ENCODE peak calls at places on chromosomes 4 and X, in seven cellular contexts. K is lower leg skin, Z is Panc1, E is suprapubic skin, X is choroid plexus epithelial cell, J is AG10803, N is lower lobe of right lung. Q is an unnamed sample.

GRCh38 chrX:76279007-76279406 is 106.1 kb downstream of the PBDC1 start:
- DNase-seq in K (peak; percentile 16), Z (peak; percentile 41), E (no peak), X (peak; percentile 64), J (peak; percentile 34), N (no peak), Q (peak; percentile 56)

GRCh38 chr4:25704516-25704915 is 48.9 kb downstream of the SLC34A2 start:
- DNase-seq in K (no peak), Z (no peak), E (no peak), X (no peak), J (no peak), N (no peak), Q (no peak)

GRCh38 chr4:52622564-52622963 is 36.5 kb downstream of the USP46 start:
- DNase-seq in K (no peak), Z (no peak), E (no peak), X (no peak), J (no peak), N (no peak), Q (no peak)

GRCh38 chrX:129786210-129786651 is 6.5 kb downstream of the SASH3 start:
- DNase-seq in K (no peak), Z (no peak), E (no peak), X (no peak), J (no peak), N (no peak), Q (no peak)

GRCh38 chr4:71992571-71992970 is 39.2 kb upstream of the NPFFR2 start:
- DNase-seq in K (no peak), Z (no peak), E (no peak), X (peak; percentile 9), J (peak; percentile 21), N (no peak), Q (no peak)

GRCh38 chr4:8185930-8186329 is 13.2 kb upstream of the SH3TC1 start:
- DNase-seq in K (no peak), Z (no peak), E (no peak), X (peak; percentile 69), J (peak; percentile 28), N (no peak), Q (peak; percentile 45)

GRCh38 chrX:95640226-95640625 is 1044.4 kb upstream of the DIAPH2 start:
- DNase-seq in K (no peak), Z (no peak), E (no peak), X (no peak), J (no peak), N (no peak), Q (no peak)

GRCh38 chr4:17667653-17668201 is 53.3 kb downstream of the MED28 start:
- DNase-seq in K (no peak), Z (no peak), E (no peak), X (no peak), J (no peak), N (no peak), Q (no peak)

GRCh38 chr4:54363037-54363436 is 133.9 kb downstream of the PDGFRA start:
- DNase-seq in K (no peak), Z (no peak), E (no peak), X (no peak), J (no peak), N (no peak), Q (no peak)

GRCh38 chr4:114642173-114642780 is 43.7 kb downstream of the UGT8 start:
- DNase-seq in K (no peak), Z (no peak), E (no peak), X (no peak), J (no peak), N (no peak), Q (no peak)

GRCh38 chrX:48696301-48697181 is at the start of gene SUV39H1:
- DNase-seq in K (peak; percentile 77), Z (peak; percentile 36), E (peak; percentile 89), X (peak; percentile 89), J (peak; percentile 84), N (peak; percentile 93), Q (peak; percentile 84)

GRCh38 chrX:55135171-55135570 is 46.4 kb downstream of the PAGE2 start:
- DNase-seq in K (peak; percentile 16), Z (peak; percentile 24), E (no peak), X (peak; percentile 68), J (peak; percentile 29), N (no peak), Q (peak; percentile 36)

GRCh38 chrX:155997436-155997835 is at the start of gene IL9R:
- DNase-seq in K (no peak), Z (no peak), E (no peak), X (no peak), J (no peak), N (no peak), Q (no peak)

GRCh38 chrX:57528670-57529255 is 63.0 kb upstream of the ZXDB start:
- DNase-seq in K (no peak), Z (peak; percentile 2), E (no peak), X (peak; percentile 0), J (peak; percentile 1), N (no peak), Q (peak; percentile 0)
- TF ChIP-seq CTCF in K (no peak), Z (peak; percentile 70), E (no peak), X (peak; percentile 22), J (peak; percentile 37), N (peak; percentile 26), Q (peak; percentile 38)

DNA sequence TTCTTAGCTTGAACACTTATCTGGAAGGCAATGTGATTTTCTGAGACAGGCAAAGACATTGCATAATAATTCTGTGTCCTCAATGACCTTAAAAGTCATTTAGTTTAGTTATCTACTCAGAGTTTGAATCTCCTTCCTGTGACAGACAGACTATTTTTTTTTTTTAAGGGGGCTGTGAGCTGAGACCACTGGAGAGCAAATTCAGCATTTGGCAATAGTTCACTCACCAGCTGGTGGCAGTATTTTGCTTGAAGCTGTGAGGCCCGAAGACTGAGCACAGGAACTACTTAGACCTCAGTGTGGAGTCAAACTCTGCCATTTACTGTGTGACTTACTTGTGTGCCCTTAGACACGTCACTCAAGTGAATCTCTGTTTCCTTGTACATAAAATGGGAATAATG is 22.9 kb upstream of the CPE start:
- DNase-seq in K (no peak), Z (no peak), E (no peak), X (peak; percentile 70), J (peak; percentile 43), N (no peak), Q (peak; percentile 50)
- TF ChIP-seq CTCF in K (no peak), Z (peak; percentile 68), E (no peak), X (peak; percentile 78), J (peak; percentile 55), N (peak; percentile 36), Q (peak; percentile 60)

GRCh38 chr4:20809796-20810195 is 109.5 kb downstream of the PACRGL start:
- DNase-seq in K (peak; percentile 15), Z (no peak), E (no peak), X (no peak), J (no peak), N (peak; percentile 53), Q (no peak)
- TF ChIP-seq CTCF in K (no peak), Z (no peak), E (no peak), X (no peak), J (no peak), N (no peak), Q (no peak)

GRCh38 chrX:47562615-47563243 is 1.7 kb downstream of the ARAF start:
- DNase-seq in K (no peak), Z (no peak), E (no peak), X (peak; percentile 65), J (no peak), N (no peak), Q (peak; percentile 50)
- TF ChIP-seq CTCF in K (no peak), Z (peak; percentile 65), E (no peak), X (peak; percentile 64), J (peak; percentile 50), N (peak; percentile 27), Q (peak; percentile 50)

GRCh38 chr4:154549894-154550790 is at the start of gene PLRG1:
- DNase-seq in K (peak; percentile 94), Z (peak; percentile 67), E (peak; percentile 97), X (peak; percentile 97), J (peak; percentile 90), N (peak; percentile 98), Q (peak; percentile 93)

GRCh38 chr4:154551872-154552686 is 1.9 kb upstream of the PLRG1 start:
- DNase-seq in K (peak; percentile 57), Z (peak; percentile 56), E (peak; percentile 86), X (peak; percentile 95), J (peak; percentile 83), N (peak; percentile 74), Q (peak; percentile 88)
- TF ChIP-seq CTCF in K (no peak), Z (peak; percentile 81), E (peak; percentile 68), X (peak; percentile 94), J (peak; percentile 87), N (peak; percentile 92), Q (peak; percentile 76)

Q was measured in fibroblast of villous mesenchyme.